ENCODE peak calls at places on chromosomes 4 and X, in five cellular contexts. U is upper lobe of left lung, D is fibroblast of mammary gland, O is transverse colon, Q is HCT116. A is an unnamed sample.

GRCh38 chr4:157992038-157992706 is 180.7 kb downstream of the GASK1B start:
- DNase-seq in U (no peak), D (peak; percentile 88), O (no peak), Q (peak; percentile 73), A (no peak)

GRCh38 chr4:48360285-48360965 is 19.1 kb downstream of the SLAIN2 start:
- DNase-seq in U (no peak), D (peak; percentile 81), O (no peak), Q (no peak), A (no peak)

GRCh38 chr4:27881705-27882104 is 1021.1 kb downstream of the STIM2 start:
- DNase-seq in U (no peak), D (no peak), O (no peak), Q (no peak), A (no peak)

GRCh38 chrX:109934434-109934833 is 68.5 kb upstream of the TMEM164 start:
- DNase-seq in U (no peak), D (peak; percentile 68), O (no peak), Q (no peak), A (no peak)

GRCh38 chr4:99201687-99202086 is 17.4 kb downstream of the ADH6 start:
- DNase-seq in U (no peak), D (peak; percentile 73), O (no peak), Q (no peak), A (no peak)

GRCh38 chr4:183330841-183331240 is 8.6 kb upstream of the CLDN24 start:
- DNase-seq in U (no peak), D (peak; percentile 34), O (no peak), Q (no peak), A (no peak)

GRCh38 chr4:163568835-163569234 is 74.3 kb downstream of the TMA16 start:
- DNase-seq in U (no peak), D (no peak), O (no peak), Q (no peak), A (no peak)

GRCh38 chr4:32658019-32658418 is 1937.8 kb downstream of the PCDH7 start:
- DNase-seq in U (no peak), D (no peak), O (no peak), Q (no peak), A (no peak)

GRCh38 chr4:116618638-116619037 is 466.7 kb downstream of the TRAM1L1 start:
- DNase-seq in U (no peak), D (no peak), O (no peak), Q (no peak), A (no peak)

GRCh38 chrX:43505759-43506158 is 150.3 kb upstream of the MAOA start:
- DNase-seq in U (no peak), D (peak; percentile 17), O (no peak), Q (no peak), A (no peak)

GRCh38 chrX:150366951-150367545 is 3.9 kb downstream of the MAMLD1 start:
- DNase-seq in U (no peak), D (peak; percentile 68), O (no peak), Q (no peak), A (no peak)

GRCh38 chrX:23202316-23202715 is 132.3 kb upstream of the PTCHD1 start:
- DNase-seq in U (no peak), D (no peak), O (no peak), Q (no peak), A (no peak)

GRCh38 chr4:98496446-98496845 is 162.0 kb downstream of the TSPAN5 start:
- DNase-seq in U (no peak), D (no peak), O (no peak), Q (no peak), A (no peak)

GRCh38 chr4:108370291-108370690 is 201.6 kb upstream of the LEF1 start:
- DNase-seq in U (peak; percentile 46), D (no peak), O (no peak), Q (no peak), A (no peak)

GRCh38 chrX:39196192-39197102 is 395.2 kb downstream of the MID1IP1 start:
- DNase-seq in U (no peak), D (peak; percentile 85), O (peak; percentile 29), Q (peak; percentile 26), A (no peak)

GRCh38 chr4:6962211-6963041 is 52.8 kb downstream of the TBC1D14 start:
- DNase-seq in U (no peak), D (no peak), O (no peak), Q (no peak), A (no peak)

GRCh38 chrX:24561121-24561520 is 86.0 kb downstream of the PCYT1B start:
- DNase-seq in U (no peak), D (peak; percentile 25), O (no peak), Q (peak; percentile 6), A (no peak)

GRCh38 chr4:183541081-183542045 is 36.5 kb downstream of the ING2 start:
- DNase-seq in U (no peak), D (peak; percentile 16), O (no peak), Q (no peak), A (no peak)

GRCh38 chrX:135437867-135438733 is 16.4 kb downstream of the SMIM10L2A start:
- DNase-seq in U (peak; percentile 47), D (no peak), O (no peak), Q (no peak), A (no peak)

GRCh38 chrX:53239474-53239873 is 14.5 kb upstream of the KDM5C start:
- DNase-seq in U (no peak), D (peak; percentile 40), O (no peak), Q (no peak), A (no peak)

GRCh38 chr4:71217688-71218087 is 121.1 kb upstream of the SLC4A4 start:
- DNase-seq in U (no peak), D (no peak), O (no peak), Q (no peak), A (no peak)

GRCh38 chr4:15689540-15689939 is 7.9 kb downstream of the FAM200B start:
- DNase-seq in U (no peak), D (peak; percentile 33), O (no peak), Q (no peak), A (no peak)

GRCh38 chrX:126489141-126489540 is 63.5 kb downstream of the DCAF12L1 start:
- DNase-seq in U (no peak), D (no peak), O (no peak), Q (no peak), A (no peak)

GRCh38 chr4:76546282-76547166 is 111.5 kb downstream of the SHROOM3 start:
- DNase-seq in U (no peak), D (peak; percentile 75), O (peak; percentile 30), Q (no peak), A (no peak)

GRCh38 chr4:89306486-89307184 is 965 bp downstream of the GPRIN3 start:
- DNase-seq in U (no peak), D (no peak), O (no peak), Q (no peak), A (no peak)

GRCh38 chr4:37483610-37484009 is 202.6 kb downstream of the RELL1 start:
- DNase-seq in U (no peak), D (no peak), O (no peak), Q (no peak), A (no peak)

GRCh38 chr4:128776794-128777216 is 32.7 kb upstream of the JADE1 start:
- DNase-seq in U (no peak), D (peak; percentile 89), O (peak; percentile 50), Q (no peak), A (peak; percentile 42)

GRCh38 chr4:171814545-171814944 is 1.3 kb downstream of the GALNTL6 start:
- DNase-seq in U (no peak), D (no peak), O (no peak), Q (no peak), A (no peak)

GRCh38 chr4:154073107-154073817 is 284.4 kb upstream of the SFRP2 start:
- DNase-seq in U (no peak), D (peak; percentile 92), O (no peak), Q (no peak), A (no peak)

GRCh38 chr4:74433541-74434172 is 11.3 kb upstream of the AREG start:
- DNase-seq in U (no peak), D (peak; percentile 37), O (no peak), Q (no peak), A (no peak)

GRCh38 chrX:27548624-27549023 is 41.5 kb upstream of the DCAF8L2 start:
- DNase-seq in U (no peak), D (no peak), O (no peak), Q (no peak), A (no peak)

GRCh38 chr4:167715176-167715575 is 377.2 kb upstream of the ANXA10 start:
- DNase-seq in U (no peak), D (no peak), O (no peak), Q (no peak), A (no peak)

GRCh38 chr4:4512282-4512681 is 29.6 kb downstream of the STX18 start:
- DNase-seq in U (no peak), D (no peak), O (no peak), Q (no peak), A (no peak)

GRCh38 chrX:16946971-16947562 is 609 bp downstream of the REPS2 start:
- DNase-seq in U (no peak), D (no peak), O (peak; percentile 23), Q (no peak), A (no peak)

GRCh38 chr4:8494983-8495548 is 54.5 kb downstream of the TRMT44 start:
- DNase-seq in U (no peak), D (no peak), O (no peak), Q (no peak), A (no peak)

GRCh38 chr4:23567338-23567737 is 322.5 kb downstream of the PPARGC1A start:
- DNase-seq in U (no peak), D (no peak), O (no peak), Q (no peak), A (no peak)

GRCh38 chrX:119015407-119016242 is 41.2 kb downstream of the LONRF3 start:
- DNase-seq in U (no peak), D (peak; percentile 90), O (peak; percentile 32), Q (peak; percentile 35), A (no peak)

GRCh38 chr4:128228778-128229457 is 58.7 kb downstream of the PGRMC2 start:
- DNase-seq in U (no peak), D (no peak), O (no peak), Q (no peak), A (no peak)

GRCh38 chrX:129235903-129236302 is 287.4 kb downstream of the SMARCA1 start:
- DNase-seq in U (no peak), D (no peak), O (no peak), Q (no peak), A (no peak)
- TF ChIP-seq CTCF in U (no peak), D (no peak), O (no peak), Q (no peak), A (no peak)

GRCh38 chr4:185142911-185143595 is at the start of gene SLC25A4:
- DNase-seq in U (peak; percentile 97), D (peak; percentile 46), O (peak; percentile 89), Q (peak; percentile 28), A (peak; percentile 83)
- TF ChIP-seq CTCF in U (peak; percentile 93), D (no peak), O (peak; percentile 38), Q (no peak), A (peak; percentile 56)

GRCh38 chr4:106522839-106523238 is 154.3 kb upstream of the GIMD1 start:
- DNase-seq in U (no peak), D (peak; percentile 14), O (no peak), Q (no peak), A (no peak)
- TF ChIP-seq CTCF in U (no peak), D (peak; percentile 18), O (no peak), Q (peak; percentile 12), A (no peak)

GRCh38 chrX:47628980-47629379 is 750 bp downstream of the CFP start:
- DNase-seq in U (no peak), D (no peak), O (no peak), Q (no peak), A (no peak)
- TF ChIP-seq CTCF in U (no peak), D (no peak), O (no peak), Q (peak; percentile 24), A (no peak)

DNA sequence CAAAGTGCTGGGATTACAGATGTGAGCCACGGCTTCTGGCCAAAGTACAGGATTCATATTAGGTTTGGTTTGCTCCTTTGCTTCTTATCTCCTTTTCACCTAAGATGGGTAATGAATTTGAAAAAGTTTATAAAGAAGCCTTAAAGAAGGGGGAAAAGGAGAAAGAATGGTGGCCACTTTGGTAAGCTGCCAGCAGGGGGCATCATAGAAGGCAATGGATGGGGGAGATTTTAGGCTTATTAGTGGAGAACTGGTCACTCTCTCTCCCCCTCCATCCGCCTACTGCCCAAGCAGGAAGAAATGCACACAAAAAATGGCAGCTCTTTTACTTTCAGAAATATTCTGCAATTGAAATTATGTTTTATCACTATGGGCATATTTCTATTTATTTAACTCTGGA is 32.0 kb downstream of the SPARCL1 start:
- DNase-seq in U (no peak), D (peak; percentile 25), O (no peak), Q (no peak), A (no peak)
- TF ChIP-seq CTCF in U (peak; percentile 10), D (peak; percentile 53), O (peak; percentile 23), Q (peak; percentile 26), A (peak; percentile 49)